ENCODE peak calls at places on chromosomes 13 and 19, in six cellular contexts. One of them, this sample, is unnamed.

GRCh38 chr19:11408591-11408990 is 10.5 kb downstream of the RGL3 start:
- DNase-seq in B cell: no peak
- DNase-seq in AG09309: no peak
- DNase-seq in spleen: no peak
- DNase-seq in sigmoid colon: no peak
- DNase-seq in keratinocyte: no peak
- DNase-seq in this sample: no peak

GRCh38 chr13:113350065-113350937 is 13.6 kb downstream of the GRTP1 start:
- DNase-seq in B cell: no peak
- DNase-seq in AG09309: no peak
- DNase-seq in spleen: peak; percentile 46
- DNase-seq in sigmoid colon: peak; percentile 30
- DNase-seq in keratinocyte: peak; percentile 68
- DNase-seq in this sample: no peak

GRCh38 chr13:110327036-110327790 is 20.1 kb downstream of the COL4A2 start:
- DNase-seq in B cell: no peak
- DNase-seq in AG09309: no peak
- DNase-seq in spleen: no peak
- DNase-seq in sigmoid colon: no peak
- DNase-seq in keratinocyte: no peak
- DNase-seq in this sample: no peak

GRCh38 chr19:41944336-41944735 is 14.8 kb downstream of the RABAC1 start:
- DNase-seq in B cell: no peak
- DNase-seq in AG09309: no peak
- DNase-seq in spleen: peak; percentile 63
- DNase-seq in sigmoid colon: no peak
- DNase-seq in keratinocyte: no peak
- DNase-seq in this sample: no peak

GRCh38 chr19:12994701-12995595 is at the start of gene NFIX:
- DNase-seq in B cell: peak; percentile 60
- DNase-seq in AG09309: no peak
- DNase-seq in spleen: peak; percentile 84
- DNase-seq in sigmoid colon: peak; percentile 86
- DNase-seq in keratinocyte: no peak
- DNase-seq in this sample: peak; percentile 87

GRCh38 chr13:51785592-51786424 is 18.2 kb downstream of the DHRS12 start:
- DNase-seq in B cell: no peak
- DNase-seq in AG09309: no peak
- DNase-seq in spleen: no peak
- DNase-seq in sigmoid colon: peak; percentile 80
- DNase-seq in keratinocyte: no peak
- DNase-seq in this sample: no peak

GRCh38 chr19:32702010-32702409 is 10.4 kb downstream of the NUDT19 start:
- DNase-seq in B cell: no peak
- DNase-seq in AG09309: no peak
- DNase-seq in spleen: no peak
- DNase-seq in sigmoid colon: no peak
- DNase-seq in keratinocyte: no peak
- DNase-seq in this sample: no peak

GRCh38 chr13:34107814-34108213 is 289.9 kb downstream of the RFC3 start:
- DNase-seq in B cell: no peak
- DNase-seq in AG09309: no peak
- DNase-seq in spleen: no peak
- DNase-seq in sigmoid colon: no peak
- DNase-seq in keratinocyte: no peak
- DNase-seq in this sample: no peak

GRCh38 chr19:17205237-17206140 is 9.7 kb upstream of the USE1 start:
- DNase-seq in B cell: peak; percentile 63
- DNase-seq in AG09309: no peak
- DNase-seq in spleen: peak; percentile 88
- DNase-seq in sigmoid colon: peak; percentile 78
- DNase-seq in keratinocyte: no peak
- DNase-seq in this sample: peak; percentile 86

GRCh38 chr13:58964048-58964447 is 1199.7 kb downstream of the DIAPH3 start:
- DNase-seq in B cell: no peak
- DNase-seq in AG09309: no peak
- DNase-seq in spleen: no peak
- DNase-seq in sigmoid colon: no peak
- DNase-seq in keratinocyte: no peak
- DNase-seq in this sample: no peak

GRCh38 chr19:30064776-30065494 is 122.9 kb downstream of the URI1 start:
- DNase-seq in B cell: no peak
- DNase-seq in AG09309: no peak
- DNase-seq in spleen: peak; percentile 39
- DNase-seq in sigmoid colon: no peak
- DNase-seq in keratinocyte: no peak
- DNase-seq in this sample: peak; percentile 51

GRCh38 chr13:32905864-32906180 is 110.4 kb upstream of the KL start:
- DNase-seq in B cell: no peak
- DNase-seq in AG09309: no peak
- DNase-seq in spleen: no peak
- DNase-seq in sigmoid colon: peak; percentile 78
- DNase-seq in keratinocyte: no peak
- DNase-seq in this sample: no peak

GRCh38 chr13:91609353-91609752 is 210.9 kb downstream of the GPC5 start:
- DNase-seq in B cell: no peak
- DNase-seq in AG09309: no peak
- DNase-seq in spleen: no peak
- DNase-seq in sigmoid colon: no peak
- DNase-seq in keratinocyte: no peak
- DNase-seq in this sample: no peak

GRCh38 chr13:51913421-51914136 is 51.8 kb downstream of the CCDC70 start:
- DNase-seq in B cell: no peak
- DNase-seq in AG09309: no peak
- DNase-seq in spleen: no peak
- DNase-seq in sigmoid colon: no peak
- DNase-seq in keratinocyte: no peak
- DNase-seq in this sample: no peak

GRCh38 chr13:98447881-98448641 is 128.8 kb downstream of the STK24 start:
- DNase-seq in B cell: no peak
- DNase-seq in AG09309: no peak
- DNase-seq in spleen: no peak
- DNase-seq in sigmoid colon: no peak
- DNase-seq in keratinocyte: no peak
- DNase-seq in this sample: peak; percentile 63

GRCh38 chr19:58514564-58515020 is 2.8 kb upstream of the SLC27A5 start:
- DNase-seq in B cell: no peak
- DNase-seq in AG09309: no peak
- DNase-seq in spleen: no peak
- DNase-seq in sigmoid colon: no peak
- DNase-seq in keratinocyte: no peak
- DNase-seq in this sample: no peak

GRCh38 chr19:48511800-48512503 is at the start of gene LMTK3:
- DNase-seq in B cell: no peak
- DNase-seq in AG09309: no peak
- DNase-seq in spleen: peak; percentile 83
- DNase-seq in sigmoid colon: no peak
- DNase-seq in keratinocyte: no peak
- DNase-seq in this sample: no peak

GRCh38 chr19:48798937-48799336 is 11.9 kb downstream of the BCAT2 start:
- DNase-seq in B cell: no peak
- DNase-seq in AG09309: no peak
- DNase-seq in spleen: no peak
- DNase-seq in sigmoid colon: no peak
- DNase-seq in keratinocyte: no peak
- DNase-seq in this sample: no peak

GRCh38 chr19:8526345-8527062 is 12.5 kb upstream of the ZNF414 start:
- DNase-seq in B cell: peak; percentile 54
- DNase-seq in AG09309: no peak
- DNase-seq in spleen: peak; percentile 85
- DNase-seq in sigmoid colon: peak; percentile 95
- DNase-seq in keratinocyte: no peak
- DNase-seq in this sample: peak; percentile 94

GRCh38 chr19:8530061-8530679 is 16.2 kb upstream of the ZNF414 start:
- DNase-seq in B cell: no peak
- DNase-seq in AG09309: no peak
- DNase-seq in spleen: no peak
- DNase-seq in sigmoid colon: no peak
- DNase-seq in keratinocyte: no peak
- DNase-seq in this sample: no peak

GRCh38 chr19:8528500-8528899 is 14.5 kb upstream of the ZNF414 start:
- DNase-seq in B cell: no peak
- DNase-seq in AG09309: no peak
- DNase-seq in spleen: no peak
- DNase-seq in sigmoid colon: no peak
- DNase-seq in keratinocyte: no peak
- DNase-seq in this sample: no peak

GRCh38 chr19:8529369-8530006 is 15.5 kb upstream of the ZNF414 start:
- DNase-seq in B cell: no peak
- DNase-seq in AG09309: no peak
- DNase-seq in spleen: no peak
- DNase-seq in sigmoid colon: no peak
- DNase-seq in keratinocyte: no peak
- DNase-seq in this sample: no peak

GRCh38 chr19:8525401-8525684 is 11.4 kb upstream of the ZNF414 start:
- DNase-seq in B cell: no peak
- DNase-seq in AG09309: no peak
- DNase-seq in spleen: no peak
- DNase-seq in sigmoid colon: no peak
- DNase-seq in keratinocyte: no peak
- DNase-seq in this sample: no peak
- TF ChIP-seq CTCF in B cell: no peak
- TF ChIP-seq CTCF in AG09309: peak; percentile 42
- TF ChIP-seq CTCF in spleen: no peak
- TF ChIP-seq CTCF in sigmoid colon: no peak
- TF ChIP-seq CTCF in keratinocyte: no peak
- TF ChIP-seq CTCF in this sample: no peak

GRCh38 chr13:38494445-38494844 is 144.8 kb downstream of the UFM1 start:
- DNase-seq in B cell: no peak
- DNase-seq in AG09309: no peak
- DNase-seq in spleen: no peak
- DNase-seq in sigmoid colon: no peak
- DNase-seq in keratinocyte: no peak
- DNase-seq in this sample: no peak
- TF ChIP-seq CTCF in B cell: no peak
- TF ChIP-seq CTCF in AG09309: no peak
- TF ChIP-seq CTCF in spleen: no peak
- TF ChIP-seq CTCF in sigmoid colon: no peak
- TF ChIP-seq CTCF in keratinocyte: no peak
- TF ChIP-seq CTCF in this sample: no peak

GRCh38 chr19:54430306-54431254 is 15.3 kb downstream of the TTYH1 start:
- DNase-seq in B cell: no peak
- DNase-seq in AG09309: no peak
- DNase-seq in spleen: peak; percentile 86
- DNase-seq in sigmoid colon: no peak
- DNase-seq in keratinocyte: no peak
- DNase-seq in this sample: no peak
- TF ChIP-seq CTCF in B cell: peak; percentile 24
- TF ChIP-seq CTCF in AG09309: no peak
- TF ChIP-seq CTCF in spleen: no peak
- TF ChIP-seq CTCF in sigmoid colon: no peak
- TF ChIP-seq CTCF in keratinocyte: no peak
- TF ChIP-seq CTCF in this sample: no peak

GRCh38 chr19:53010494-53010893 is 3.2 kb upstream of the ERVV-1 start:
- DNase-seq in B cell: no peak
- DNase-seq in AG09309: no peak
- DNase-seq in spleen: no peak
- DNase-seq in sigmoid colon: no peak
- DNase-seq in keratinocyte: no peak
- DNase-seq in this sample: no peak
- TF ChIP-seq CTCF in B cell: no peak
- TF ChIP-seq CTCF in AG09309: no peak
- TF ChIP-seq CTCF in spleen: no peak
- TF ChIP-seq CTCF in sigmoid colon: no peak
- TF ChIP-seq CTCF in keratinocyte: no peak
- TF ChIP-seq CTCF in this sample: no peak

GRCh38 chr19:14516048-14516534 is 2.1 kb downstream of the DNAJB1 start:
- DNase-seq in B cell: no peak
- DNase-seq in AG09309: no peak
- DNase-seq in spleen: no peak
- DNase-seq in sigmoid colon: no peak
- DNase-seq in keratinocyte: no peak
- DNase-seq in this sample: peak; percentile 70
- TF ChIP-seq CTCF in B cell: no peak
- TF ChIP-seq CTCF in AG09309: no peak
- TF ChIP-seq CTCF in spleen: no peak
- TF ChIP-seq CTCF in sigmoid colon: no peak
- TF ChIP-seq CTCF in keratinocyte: peak; percentile 8
- TF ChIP-seq CTCF in this sample: peak; percentile 7

DNA sequence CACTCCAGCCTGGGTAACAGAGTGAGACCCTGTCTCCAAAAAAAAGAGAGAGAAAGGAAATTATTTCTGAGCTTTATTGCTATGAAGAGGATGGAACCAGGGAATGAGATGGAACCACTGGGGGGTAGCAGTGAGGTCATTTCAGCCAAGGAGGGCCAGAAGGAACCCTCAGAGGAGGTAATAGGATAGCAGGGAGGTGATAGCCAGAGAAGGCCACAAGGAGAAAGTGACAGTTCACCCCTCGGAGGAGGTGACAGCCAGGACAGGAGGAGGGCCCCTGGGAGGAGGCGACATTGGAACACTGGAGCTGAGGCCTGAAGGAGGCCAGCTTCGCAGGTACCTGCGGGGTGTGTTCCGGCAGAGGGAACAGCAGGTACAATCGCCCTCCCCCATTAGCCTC is 695 bp upstream of the PGPEP1 start:
- DNase-seq in B cell: no peak
- DNase-seq in AG09309: no peak
- DNase-seq in spleen: no peak
- DNase-seq in sigmoid colon: no peak
- DNase-seq in keratinocyte: no peak
- DNase-seq in this sample: no peak
- TF ChIP-seq CTCF in B cell: no peak
- TF ChIP-seq CTCF in AG09309: peak; percentile 12
- TF ChIP-seq CTCF in spleen: no peak
- TF ChIP-seq CTCF in sigmoid colon: no peak
- TF ChIP-seq CTCF in keratinocyte: no peak
- TF ChIP-seq CTCF in this sample: no peak

This sample was measured in upper lobe of right lung.